ENCODE peak calls at places on chromosomes 12 and 14, in eight cellular contexts. P, J, I, C, F, H, K and L are unnamed samples.
A peak's percentile ranks its signal among the peaks of the same experiment; 100 is the strongest.

GRCh38 chr14:56300495-56300894 is 182.3 kb downstream of the PELI2 start:
- DNase-seq in P (no peak), J (no peak), I (no peak), C (no peak), F (no peak), H (no peak), K (peak; percentile 75), L (no peak)

GRCh38 chr12:62459976-62460375 is 6.7 kb upstream of the MON2 start:
- DNase-seq in P (no peak), J (no peak), I (no peak), C (no peak), F (no peak), H (no peak), K (no peak), L (no peak)

GRCh38 chr12:67482751-67483661 is 165.5 kb upstream of the DYRK2 start:
- DNase-seq in P (peak; percentile 40), J (no peak), I (peak; percentile 75), C (peak; percentile 38), F (peak; percentile 73), H (peak; percentile 72), K (peak; percentile 74), L (no peak)

GRCh38 chr12:131892711-131893604 is 1.5 kb upstream of the ULK1 start:
- DNase-seq in P (no peak), J (no peak), I (no peak), C (no peak), F (no peak), H (no peak), K (no peak), L (no peak)

GRCh38 chr12:74415633-74416032 is 122.0 kb upstream of the ATXN7L3B start:
- DNase-seq in P (no peak), J (peak; percentile 39), I (no peak), C (no peak), F (no peak), H (no peak), K (peak; percentile 22), L (peak; percentile 23)

GRCh38 chr12:89537389-89537788 is 11.5 kb upstream of the POC1B start:
- DNase-seq in P (no peak), J (no peak), I (no peak), C (no peak), F (no peak), H (no peak), K (no peak), L (no peak)

GRCh38 chr12:3196488-3196887 is 119.3 kb downstream of the TSPAN9 start:
- DNase-seq in P (no peak), J (no peak), I (no peak), C (no peak), F (no peak), H (no peak), K (no peak), L (no peak)

GRCh38 chr12:68122236-68122920 is 37.2 kb downstream of the IFNG start:
- DNase-seq in P (no peak), J (no peak), I (no peak), C (no peak), F (no peak), H (no peak), K (no peak), L (no peak)

GRCh38 chr12:48794870-48795269 is 6.0 kb upstream of the ADCY6 start:
- DNase-seq in P (no peak), J (no peak), I (no peak), C (no peak), F (no peak), H (no peak), K (no peak), L (peak; percentile 65)

GRCh38 chr12:27179399-27180214 is 64.5 kb upstream of the STK38L start:
- DNase-seq in P (no peak), J (no peak), I (no peak), C (no peak), F (no peak), H (no peak), K (peak; percentile 88), L (no peak)

GRCh38 chr14:30928462-30928861 is 54.1 kb downstream of the COCH start:
- DNase-seq in P (no peak), J (no peak), I (no peak), C (no peak), F (no peak), H (no peak), K (peak; percentile 22), L (no peak)

GRCh38 chr12:68798880-68799229 is 9.1 kb upstream of the MDM2 start:
- DNase-seq in P (no peak), J (no peak), I (no peak), C (no peak), F (no peak), H (no peak), K (no peak), L (no peak)

GRCh38 chr12:131613678-131614077 is 97.2 kb upstream of the SFSWAP start:
- DNase-seq in P (no peak), J (no peak), I (no peak), C (no peak), F (no peak), H (no peak), K (no peak), L (no peak)

GRCh38 chr12:80359703-80360102 is 84.3 kb upstream of the PTPRQ start:
- DNase-seq in P (no peak), J (no peak), I (no peak), C (no peak), F (no peak), H (no peak), K (no peak), L (no peak)

GRCh38 chr12:69415471-69416275 is 54.5 kb upstream of the FRS2 start:
- DNase-seq in P (peak; percentile 12), J (peak; percentile 69), I (peak; percentile 73), C (peak; percentile 44), F (peak; percentile 85), H (no peak), K (peak; percentile 95), L (peak; percentile 89)

GRCh38 chr12:81949721-81950120 is 190.6 kb upstream of the PPFIA2 start:
- DNase-seq in P (no peak), J (no peak), I (no peak), C (no peak), F (no peak), H (no peak), K (no peak), L (no peak)

GRCh38 chr14:78445275-78445674 is 275.1 kb downstream of the NRXN3 start:
- DNase-seq in P (no peak), J (no peak), I (no peak), C (no peak), F (no peak), H (no peak), K (no peak), L (no peak)

DNA sequence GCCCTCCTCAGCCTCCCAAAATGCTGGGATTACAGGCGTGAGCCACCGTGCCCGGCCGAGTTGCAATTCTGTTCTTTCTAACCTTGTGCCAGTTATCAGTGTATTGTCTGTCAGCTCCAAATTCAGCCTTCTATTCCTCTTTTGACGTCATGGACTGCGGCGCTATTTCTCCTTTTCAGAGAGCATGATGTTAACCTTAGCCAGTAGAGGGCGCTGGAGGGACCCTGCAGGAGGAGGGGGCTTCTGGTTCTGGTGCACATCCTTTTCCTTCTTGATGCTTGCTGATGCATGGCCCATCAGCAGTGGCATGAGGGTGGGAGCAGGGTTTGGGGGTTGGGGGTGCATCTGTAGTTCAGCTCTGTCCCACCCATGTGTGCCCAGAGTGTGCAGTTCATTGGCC is 179.3 kb upstream of the RMST start:
- DNase-seq in P (no peak), J (peak; percentile 32), I (no peak), C (no peak), F (no peak), H (no peak), K (no peak), L (peak; percentile 4)
- TF ChIP-seq CTCF in P (no peak), J (peak; percentile 45), I (no peak), C (no peak), F (no peak), H (peak; percentile 6), K (no peak), L (peak; percentile 4)

DNA sequence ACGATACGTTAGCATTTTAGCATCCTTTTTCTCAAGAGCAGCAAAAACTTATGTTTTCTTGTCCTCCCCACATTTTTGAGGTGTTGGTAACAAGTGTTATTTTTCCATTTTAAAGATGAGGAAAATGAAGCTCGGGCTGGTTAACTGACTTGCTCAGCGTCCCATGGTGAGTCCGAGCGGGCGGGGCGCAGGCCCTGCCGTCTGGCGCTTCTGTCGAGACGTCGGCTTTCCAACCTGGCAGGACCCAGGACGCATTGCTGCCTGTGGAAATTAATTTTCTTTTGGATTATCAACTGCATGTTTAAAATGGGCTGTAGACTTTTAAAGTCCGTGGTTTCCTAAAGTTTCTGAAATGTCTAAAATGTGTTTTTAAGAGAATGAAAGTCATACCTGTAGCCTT is 30.4 kb downstream of the XRCC3 start:
- DNase-seq in P (no peak), J (no peak), I (no peak), C (no peak), F (no peak), H (no peak), K (no peak), L (no peak)
- H3K36me3 ChIP-seq in P (no peaks in the 10 kb centered on the region), J (peaks cover 14% of the 10 kb centered on the region), I (peaks cover 88% of the 10 kb centered on the region), C (peaks cover 34% of the 10 kb centered on the region), F (peaks cover 73% of the 10 kb centered on the region), H (peaks cover 98% of the 10 kb centered on the region), K (peaks cover 24% of the 10 kb centered on the region), L (no peaks in the 10 kb centered on the region)

GRCh38 chr12:50219544-50219943 is 52.4 kb upstream of the CERS5 start:
- DNase-seq in P (no peak), J (no peak), I (no peak), C (no peak), F (no peak), H (no peak), K (no peak), L (no peak)

GRCh38 chr12:50224026-50224692 is 57.0 kb upstream of the CERS5 start:
- DNase-seq in P (peak; percentile 45), J (peak; percentile 38), I (no peak), C (peak; percentile 55), F (no peak), H (no peak), K (no peak), L (no peak)

GRCh38 chr12:50220357-50221061 is 53.3 kb upstream of the CERS5 start:
- DNase-seq in P (no peak), J (peak; percentile 24), I (no peak), C (no peak), F (no peak), H (no peak), K (peak; percentile 81), L (no peak)

GRCh38 chr12:50221228-50222008 is 54.2 kb upstream of the CERS5 start:
- DNase-seq in P (no peak), J (peak; percentile 45), I (no peak), C (no peak), F (no peak), H (no peak), K (peak; percentile 93), L (no peak)

GRCh38 chr12:50222275-50222783 is 55.2 kb upstream of the CERS5 start:
- DNase-seq in P (peak; percentile 39), J (peak; percentile 59), I (peak; percentile 82), C (peak; percentile 35), F (peak; percentile 83), H (no peak), K (peak; percentile 95), L (no peak)
- TF ChIP-seq CTCF in P (no peak), J (peak; percentile 10), I (peak; percentile 42), C (no peak), F (no peak), H (peak; percentile 23), K (peak; percentile 55), L (peak; percentile 17)

DNA sequence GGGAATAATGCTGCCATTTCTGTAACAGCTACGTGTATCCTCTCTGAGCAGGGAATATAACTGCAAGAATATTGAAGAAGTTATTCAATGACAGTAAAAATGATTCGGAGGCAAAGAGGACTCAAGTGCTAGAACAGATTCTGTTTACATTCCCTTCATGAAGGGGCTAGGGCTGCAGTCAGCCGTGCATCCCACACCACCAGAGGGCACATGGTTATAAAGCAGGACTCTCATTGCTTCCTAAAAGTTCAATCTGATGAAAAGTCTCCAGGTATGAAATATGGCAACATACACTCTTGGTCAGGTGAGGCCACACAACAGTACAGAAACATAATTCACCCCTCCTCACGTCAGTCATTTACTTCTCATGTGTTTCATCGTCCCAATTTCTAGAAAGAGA is 34.0 kb downstream of the TCHP start:
- DNase-seq in P (no peak), J (no peak), I (peak; percentile 7), C (no peak), F (no peak), H (no peak), K (peak; percentile 37), L (peak; percentile 30)
- H3K36me3 ChIP-seq in P (no peaks in the 10 kb centered on the region), J (peaks cover 5% of the 10 kb centered on the region), I (peaks cover 98% of the 10 kb centered on the region), C (peaks cover 39% of the 10 kb centered on the region), F (peaks cover 74% of the 10 kb centered on the region), H (peaks cover 96% of the 10 kb centered on the region), K (peaks cover 56% of the 10 kb centered on the region), L (no peaks in the 10 kb centered on the region)